ENCODE peak calls at places on chromosomes 12 and 14, in ten cellular contexts. C, N, B, M, R, T, H, Z, F and Q are unnamed samples.

GRCh38 chr12:1350055-1350933 is 244.1 kb downstream of the FBXL14 start:
- DNase-seq in Z (peak; percentile 88), F (peak; percentile 61), M (no peak), H (no peak), T (no peak), N (no peak), B (peak; percentile 76), C (no peak), R (peak; percentile 95), Q (no peak)

GRCh38 chr14:60616326-60617044 is 32.8 kb downstream of the SIX1 start:
- DNase-seq in T (no peak), Z (no peak), B (no peak), N (no peak), M (no peak), R (peak; percentile 53), C (no peak), F (no peak), H (no peak), Q (no peak)

GRCh38 chr12:45122776-45123380 is 72.0 kb upstream of the DBX2 start:
- DNase-seq in N (no peak), T (peak; percentile 63), C (no peak), M (no peak), H (no peak), B (peak; percentile 66), R (peak; percentile 56), Z (peak; percentile 49), F (no peak), Q (no peak)

GRCh38 chr14:22558221-22558913 is 30.7 kb downstream of the DAD1 start:
- DNase-seq in Z (no peak), M (no peak), R (no peak), C (no peak), F (no peak), T (peak; percentile 84), H (no peak), B (no peak), N (no peak), Q (peak; percentile 62)

GRCh38 chr12:15322164-15323054 is at the start of gene PTPRO:
- DNase-seq in N (no peak), H (no peak), M (no peak), Z (no peak), F (no peak), T (peak; percentile 90), C (no peak), B (peak; percentile 8), R (peak; percentile 3), Q (no peak)

GRCh38 chr12:50184261-50184660 is 17.1 kb upstream of the CERS5 start:
- DNase-seq in T (no peak), Z (no peak), M (no peak), B (no peak), N (no peak), H (no peak), R (no peak), F (no peak), C (no peak), Q (no peak)

GRCh38 chr12:57110189-57111045 is 745 bp downstream of the STAT6 start:
- DNase-seq in B (peak; percentile 40), C (peak; percentile 70), Z (peak; percentile 32), M (peak; percentile 75), F (no peak), H (peak; percentile 73), N (no peak), T (peak; percentile 97), R (peak; percentile 41), Q (peak; percentile 54)

GRCh38 chr12:57309420-57309819 is 58.4 kb upstream of the STAC3 start:
- DNase-seq in F (peak; percentile 9), R (peak; percentile 53), C (no peak), N (no peak), B (peak; percentile 37), M (no peak), T (no peak), Z (peak; percentile 84), H (no peak), Q (no peak)

GRCh38 chr12:46237381-46238045 is 31.3 kb downstream of the SLC38A1 start:
- DNase-seq in B (no peak), R (no peak), H (no peak), Z (no peak), C (no peak), N (no peak), F (no peak), T (no peak), M (no peak), Q (no peak)

GRCh38 chr12:114933428-114934160 is 249.6 kb upstream of the TBX3 start:
- DNase-seq in R (peak; percentile 85), Z (peak; percentile 98), T (peak; percentile 44), B (peak; percentile 99), H (peak; percentile 73), C (no peak), N (no peak), M (no peak), F (peak; percentile 38), Q (no peak)

GRCh38 chr12:81332054-81332453 is 254.2 kb downstream of the ACSS3 start:
- DNase-seq in T (no peak), B (no peak), F (no peak), N (no peak), C (no peak), R (no peak), H (no peak), M (no peak), Z (no peak), Q (no peak)

GRCh38 chr12:25689996-25690501 is 137.0 kb upstream of the LMNTD1 start:
- DNase-seq in M (no peak), R (no peak), T (no peak), N (no peak), C (peak; percentile 30), B (peak; percentile 32), H (no peak), Z (no peak), F (no peak), Q (no peak)

GRCh38 chr12:84069699-84070098 is 842.9 kb downstream of the SLC6A15 start:
- DNase-seq in M (no peak), N (no peak), H (no peak), B (peak; percentile 56), Z (no peak), C (no peak), T (no peak), R (no peak), F (peak; percentile 29), Q (no peak)

GRCh38 chr14:79708991-79709390 is 502.3 kb downstream of the DIO2 start:
- DNase-seq in C (no peak), T (no peak), B (no peak), N (no peak), H (peak; percentile 37), F (no peak), R (peak; percentile 62), M (no peak), Z (peak; percentile 84), Q (no peak)

DNA sequence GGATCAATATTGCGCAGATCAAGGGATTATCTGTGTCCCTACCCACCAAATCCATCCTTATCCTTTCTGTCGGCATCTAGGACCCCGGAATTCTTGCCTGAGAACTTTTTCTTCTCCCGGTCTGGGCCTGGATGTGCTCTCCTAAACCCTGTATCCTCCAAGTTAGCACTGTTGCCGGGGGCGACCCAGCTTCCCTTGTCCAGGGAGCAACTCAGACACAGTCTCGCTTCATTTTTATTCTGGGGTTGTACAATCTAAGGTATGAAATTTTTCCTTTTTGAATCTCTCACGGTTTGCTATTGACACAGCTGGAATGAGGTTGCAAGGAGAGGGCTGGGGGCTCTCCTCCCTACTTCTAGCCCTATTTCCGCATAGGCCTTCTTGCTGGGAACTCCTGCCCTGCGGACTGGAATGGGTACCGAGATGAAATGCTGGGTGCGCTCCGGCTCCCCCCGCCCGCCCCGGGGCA is 399 bp upstream of the PNP start:
- DNase-seq in H (no peak), C (no peak), N (no peak), B (no peak), R (no peak), Z (no peak), T (no peak), M (no peak), F (no peak), Q (no peak)
- H3K4me3 ChIP-seq in H (peak overlapping the region; percentile 90), C (no peak overlapping the region), N (peak overlapping the region; percentile 90), B (peak overlapping the region; percentile 97), R (peak overlapping the region; percentile 81), Z (peak overlapping the region; percentile 92), T (peak overlapping the region; percentile 95), M (peak overlapping the region; percentile 82), F (peak overlapping the region; percentile 94), Q (peak overlapping the region; percentile 92)

GRCh38 chr14:26191123-26191522 is 406.7 kb downstream of the NOVA1 start:
- DNase-seq in C (no peak), Z (peak; percentile 25), B (peak; percentile 60), R (peak; percentile 37), N (no peak), H (no peak), T (no peak), F (no peak), M (no peak), Q (no peak)
- H3K4me3 ChIP-seq in C (no peak overlapping the region), Z (no peak overlapping the region), B (no peak overlapping the region), R (no peak overlapping the region), N (no peak overlapping the region), H (no peak overlapping the region), T (no peak overlapping the region), F (no peak overlapping the region), M (no peak overlapping the region), Q (no peak overlapping the region)

GRCh38 chr12:104825408-104825807 is 132.7 kb downstream of the SLC41A2 start:
- DNase-seq in F (no peak), T (peak; percentile 66), C (no peak), N (no peak), H (no peak), M (peak; percentile 25), B (peak; percentile 41), R (peak; percentile 23), Z (peak; percentile 70), Q (no peak)

GRCh38 chr12:104827587-104827986 is 130.5 kb downstream of the SLC41A2 start:
- DNase-seq in C (no peak), T (peak; percentile 85), N (no peak), R (peak; percentile 14), B (peak; percentile 12), F (no peak), M (peak; percentile 14), H (no peak), Z (peak; percentile 35), Q (no peak)

GRCh38 chr12:104833756-104834155 is 124.3 kb downstream of the SLC41A2 start:
- DNase-seq in B (no peak), T (no peak), H (no peak), F (no peak), M (no peak), Z (no peak), C (no peak), R (no peak), N (no peak), Q (no peak)

GRCh38 chr12:104823985-104824441 is 134.1 kb downstream of the SLC41A2 start:
- DNase-seq in M (no peak), Z (peak; percentile 19), N (no peak), F (no peak), H (no peak), T (no peak), B (no peak), C (peak; percentile 32), R (no peak), Q (no peak)

GRCh38 chr12:104828015-104828414 is 130.1 kb downstream of the SLC41A2 start:
- DNase-seq in Z (no peak), R (no peak), M (no peak), C (no peak), T (no peak), B (no peak), N (no peak), F (no peak), H (no peak), Q (no peak)
- H3K4me3 ChIP-seq in Z (no peak overlapping the region), R (no peak overlapping the region), M (no peak overlapping the region), C (no peak overlapping the region), T (no peak overlapping the region), B (no peak overlapping the region), N (no peak overlapping the region), F (no peak overlapping the region), H (no peak overlapping the region), Q (no peak overlapping the region)

DNA sequence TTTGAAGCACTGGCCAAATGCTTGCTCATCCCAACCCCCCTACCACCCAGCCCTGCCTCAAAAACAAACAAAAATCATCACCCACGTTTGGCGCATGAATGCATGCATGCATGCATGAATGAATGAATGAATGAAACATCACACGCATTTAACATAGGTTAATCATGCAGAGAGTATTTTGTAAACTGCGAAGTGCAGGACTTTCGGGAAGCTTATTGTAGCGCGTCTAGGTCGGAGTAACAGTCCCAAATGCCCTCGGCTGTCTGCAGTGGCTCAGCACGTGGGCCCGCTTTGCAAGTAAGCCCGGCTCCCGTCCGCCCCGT is 335 bp upstream of the IFT81 start:
- DNase-seq in N (no peak), H (no peak), R (no peak), F (no peak), Z (no peak), T (no peak), B (no peak), C (no peak), M (no peak), Q (no peak)
- H3K4me3 ChIP-seq in N (peak overlapping the region; percentile 44), H (peak overlapping the region; percentile 15), R (no peak overlapping the region), F (no peak overlapping the region), Z (peak overlapping the region; percentile 10), T (no peak overlapping the region), B (no peak overlapping the region), C (no peak overlapping the region), M (no peak overlapping the region), Q (peak overlapping the region; percentile 29)